ENCODE peak calls at places on chromosomes 13 and 19, in ten cellular contexts. C, T, P, W, H, X, O, R, L and B are unnamed samples.

GRCh38 chr19:11973020-11973810 is 8.4 kb downstream of the ZNF763 start:
- DNase-seq in L (no peak), O (no peak), T (no peak), P (no peak), X (no peak), W (no peak), R (no peak), C (no peak), H (no peak), B (no peak)

GRCh38 chr19:18322318-18322758 is 538 bp downstream of the LSM4 start:
- DNase-seq in X (no peak), O (peak; percentile 53), P (peak; percentile 68), R (peak; percentile 14), H (peak; percentile 64), C (peak; percentile 57), T (peak; percentile 79), W (no peak), L (peak; percentile 52), B (no peak)

GRCh38 chr13:64782459-64782858 is 2447.7 kb downstream of the PCDH9 start:
- DNase-seq in W (no peak), H (no peak), X (no peak), L (no peak), T (no peak), P (no peak), C (no peak), R (no peak), O (no peak), B (no peak)

GRCh38 chr13:27203854-27204253 is 32.2 kb upstream of the USP12 start:
- DNase-seq in O (no peak), T (no peak), C (no peak), H (no peak), W (no peak), P (peak; percentile 57), R (no peak), L (no peak), X (no peak), B (no peak)

GRCh38 chr13:113558461-113558860 is 26.1 kb upstream of the TFDP1 start:
- DNase-seq in R (no peak), X (no peak), P (no peak), W (no peak), L (peak; percentile 21), O (no peak), H (no peak), C (no peak), T (no peak), B (peak; percentile 34)

GRCh38 chr13:107203146-107203847 is 635.4 kb upstream of the ARGLU1 start:
- DNase-seq in O (no peak), W (no peak), R (no peak), C (peak; percentile 30), T (no peak), H (peak; percentile 15), P (peak; percentile 11), L (no peak), X (no peak), B (no peak)

GRCh38 chr19:54332149-54332548 is 6.8 kb downstream of the LILRA4 start:
- DNase-seq in X (no peak), O (no peak), P (no peak), R (no peak), C (no peak), H (no peak), L (no peak), W (no peak), T (no peak), B (no peak)

GRCh38 chr19:13881692-13882418 is 4.9 kb downstream of the NANOS3 start:
- DNase-seq in P (peak; percentile 42), W (no peak), L (no peak), H (no peak), R (no peak), O (no peak), X (no peak), T (peak; percentile 73), C (no peak), B (no peak)

GRCh38 chr19:1241417-1242095 is at the start of gene ATP5F1D:
- DNase-seq in W (peak; percentile 84), T (peak; percentile 96), R (peak; percentile 67), P (peak; percentile 95), H (peak; percentile 89), X (peak; percentile 85), L (peak; percentile 93), O (peak; percentile 95), C (peak; percentile 90), B (peak; percentile 97)

GRCh38 chr19:47309038-47309437 is 623 bp upstream of the C5AR1 start:
- DNase-seq in O (no peak), W (no peak), T (no peak), C (no peak), X (no peak), R (no peak), H (no peak), P (peak; percentile 56), L (no peak), B (no peak)

GRCh38 chr13:30026093-30026492 is 175.7 kb upstream of the UBL3 start:
- DNase-seq in R (no peak), H (peak; percentile 66), C (no peak), T (no peak), L (no peak), W (no peak), P (peak; percentile 83), X (no peak), O (no peak), B (no peak)

GRCh38 chr13:99303863-99304521 is 3.2 kb downstream of the GPR183 start:
- DNase-seq in T (peak; percentile 53), P (no peak), X (no peak), O (peak; percentile 24), W (no peak), C (no peak), R (no peak), L (no peak), H (no peak), B (no peak)

GRCh38 chr13:108227651-108228272 is 9.6 kb downstream of the ABHD13 start:
- DNase-seq in P (peak; percentile 70), H (peak; percentile 35), L (no peak), C (peak; percentile 29), W (no peak), O (no peak), X (no peak), R (no peak), T (no peak), B (no peak)

GRCh38 chr19:29326849-29327840 is 114.2 kb upstream of the UQCRFS1 start:
- DNase-seq in L (no peak), R (no peak), W (no peak), C (no peak), T (no peak), P (no peak), X (no peak), O (no peak), H (no peak), B (peak; percentile 76)

DNA sequence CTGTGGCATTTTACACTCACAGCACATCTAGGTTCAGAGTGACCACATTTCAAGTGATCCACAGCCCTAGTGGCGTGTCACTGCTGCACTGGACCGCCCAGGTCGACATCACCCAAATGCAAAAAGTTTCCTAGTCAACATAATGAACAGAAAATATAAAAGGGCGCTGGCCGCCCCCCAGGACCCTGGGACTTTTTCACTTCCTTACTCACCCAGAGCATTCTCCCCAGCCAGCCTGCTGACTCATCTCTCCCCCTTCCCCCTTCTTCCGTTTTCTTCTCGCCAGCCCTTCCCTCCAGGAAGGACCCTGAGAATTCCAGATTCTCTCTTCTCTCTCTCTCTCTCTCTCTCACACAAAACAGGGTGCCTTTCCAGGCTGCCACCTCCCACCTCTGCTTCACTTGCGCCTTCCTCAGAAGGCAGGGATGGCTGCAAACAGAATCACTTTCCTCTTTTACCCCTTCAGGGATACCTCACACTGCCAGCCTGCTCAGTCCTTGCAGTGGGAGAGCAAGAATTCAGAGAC is 21.0 kb upstream of the GRWD1 start:
- DNase-seq in X (no peak), C (no peak), L (no peak), O (peak; percentile 38), P (peak; percentile 68), W (no peak), H (peak; percentile 66), R (no peak), T (no peak), B (no peak)
- TF ChIP-seq CTCF in X (no peak), C (no peak), L (no peak), O (no peak), P (no peak), W (no peak), H (no peak), R (no peak), T (no peak), B (no peak)

GRCh38 chr13:97433727-97434416 is at the start of gene RAP2A:
- DNase-seq in X (peak; percentile 71), T (peak; percentile 92), H (peak; percentile 86), P (peak; percentile 92), R (peak; percentile 67), L (peak; percentile 85), W (peak; percentile 91), C (peak; percentile 93), O (peak; percentile 94), B (peak; percentile 97)
- TF ChIP-seq CTCF in X (no peak), T (no peak), H (no peak), P (no peak), R (peak; percentile 36), L (no peak), W (no peak), C (no peak), O (no peak), B (no peak)

GRCh38 chr13:48647625-48648024 is 6.1 kb upstream of the CYSLTR2 start:
- DNase-seq in X (no peak), P (no peak), R (no peak), L (no peak), T (peak; percentile 40), C (no peak), W (no peak), O (no peak), H (no peak), B (no peak)
- TF ChIP-seq CTCF in X (peak; percentile 30), P (no peak), R (no peak), L (no peak), T (no peak), C (no peak), W (no peak), O (no peak), H (peak; percentile 28), B (no peak)

DNA sequence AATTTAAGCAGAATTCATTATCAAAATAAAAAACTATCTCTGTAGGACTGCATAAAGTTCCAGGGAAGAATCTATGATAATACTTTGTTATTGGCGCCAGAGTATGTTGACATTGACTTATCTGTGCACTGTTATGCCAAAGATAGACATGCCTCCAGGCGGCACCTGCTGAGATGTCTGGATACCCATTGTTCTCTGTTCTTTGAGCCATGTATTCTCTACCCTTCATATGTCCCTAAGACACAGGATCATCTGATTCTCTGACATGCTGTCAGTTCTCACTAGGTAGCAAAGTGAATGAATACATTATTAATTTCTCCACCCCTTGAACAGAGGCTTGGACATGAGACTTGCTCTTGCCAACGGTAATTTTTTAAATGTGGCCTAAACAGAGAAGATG is 517.8 kb upstream of the SLITRK5 start:
- DNase-seq in X (no peak), L (no peak), O (no peak), H (no peak), R (no peak), P (no peak), T (no peak), W (no peak), C (no peak), B (no peak)
- TF ChIP-seq CTCF in X (no peak), L (no peak), O (no peak), H (no peak), R (no peak), P (no peak), T (no peak), W (no peak), C (no peak), B (no peak)

DNA sequence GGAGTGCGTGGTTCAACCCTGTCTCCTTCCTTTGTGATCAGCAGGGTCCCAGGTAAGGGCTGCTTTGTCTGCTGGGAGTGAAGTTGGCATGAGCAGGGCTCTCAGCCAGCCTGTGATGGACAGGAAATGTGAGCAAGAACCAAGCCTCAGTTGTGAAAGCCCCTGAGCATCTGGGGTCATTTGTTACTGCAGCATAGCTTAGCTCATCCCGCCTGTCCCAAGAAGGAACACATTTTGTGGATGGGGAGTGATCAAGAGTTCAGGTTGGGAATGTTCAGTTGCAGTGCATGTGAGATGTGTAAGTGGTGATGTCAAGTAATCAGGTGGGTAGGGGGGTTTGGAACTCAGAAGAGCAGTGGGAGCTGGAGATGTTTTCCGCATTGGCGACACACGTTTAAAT is 152.4 kb downstream of the DPF1 start:
- DNase-seq in O (no peak), C (no peak), H (no peak), R (no peak), L (no peak), X (no peak), W (no peak), T (no peak), P (no peak), B (no peak)
- TF ChIP-seq CTCF in O (no peak), C (no peak), H (no peak), R (no peak), L (no peak), X (no peak), W (no peak), T (no peak), P (no peak), B (no peak)